ENCODE peak calls at places on chromosomes 2 and 18, in four cellular contexts. W is AG04450, U is cardiac muscle cell, M is DND-41. S is an unnamed sample.

GRCh38 chr2:111897630-111897923 is 830 bp upstream of the MERTK start:
- DNase-seq in M (no peak), W (no peak), U (no peak), S (no peak)

GRCh38 chr2:45205480-45205879 is 196.2 kb upstream of the SIX2 start:
- DNase-seq in M (no peak), U (no peak), W (no peak), S (no peak)

GRCh38 chr2:219876931-219877330 is 249.5 kb downstream of the SLC4A3 start:
- DNase-seq in W (no peak), M (no peak), U (no peak), S (no peak)

GRCh38 chr2:168194784-168195522 is 52.4 kb downstream of the STK39 start:
- DNase-seq in M (peak; percentile 73), W (no peak), U (no peak), S (no peak)

GRCh38 chr2:206031162-206031784 is 54.7 kb downstream of the INO80D start:
- DNase-seq in U (no peak), M (no peak), W (no peak), S (no peak)

GRCh38 chr18:79947881-79948610 is 3.4 kb downstream of the SLC66A2 start:
- DNase-seq in U (no peak), M (no peak), W (no peak), S (no peak)

GRCh38 chr18:77100751-77101355 is 31.7 kb downstream of the MBP start:
- DNase-seq in M (peak; percentile 70), W (no peak), U (no peak), S (no peak)

GRCh38 chr2:35731674-35732073 is 623.9 kb upstream of the CRIM1 start:
- DNase-seq in U (no peak), W (no peak), M (no peak), S (no peak)

GRCh38 chr18:5894613-5895299 is 566 bp downstream of the TMEM200C start:
- DNase-seq in U (peak; percentile 51), W (no peak), M (no peak), S (no peak)

GRCh38 chr2:156434461-156435291 is 1.5 kb upstream of the GPD2 start:
- DNase-seq in M (no peak), W (no peak), U (no peak), S (no peak)

GRCh38 chr2:197674060-197674459 is 1.3 kb downstream of the RFTN2 start:
- DNase-seq in M (no peak), W (no peak), U (no peak), S (no peak)

GRCh38 chr2:237156131-237156856 is 70.6 kb downstream of the COPS8 start:
- DNase-seq in M (no peak), U (no peak), W (peak; percentile 60), S (no peak)

GRCh38 chr2:239959059-239959971 is 65.8 kb downstream of the NDUFA10 start:
- DNase-seq in W (no peak), U (no peak), M (no peak), S (no peak)

GRCh38 chr2:37615808-37616673 is 55.4 kb downstream of the CDC42EP3 start:
- DNase-seq in W (no peak), U (no peak), M (peak; percentile 34), S (no peak)

GRCh38 chr2:122663737-122664136 is 908.3 kb downstream of the TSN start:
- DNase-seq in U (no peak), W (no peak), M (no peak), S (no peak)

GRCh38 chr2:210660-211059 is 53.2 kb downstream of the SH3YL1 start:
- DNase-seq in W (no peak), U (peak; percentile 9), M (no peak), S (no peak)

GRCh38 chr2:237154050-237154638 is 68.5 kb downstream of the COPS8 start:
- DNase-seq in M (peak; percentile 62), U (peak; percentile 42), W (peak; percentile 53), S (no peak)

GRCh38 chr2:27446057-27446456 is 3.9 kb downstream of the KRTCAP3 start:
- DNase-seq in W (no peak), M (no peak), U (no peak), S (no peak)

DNA sequence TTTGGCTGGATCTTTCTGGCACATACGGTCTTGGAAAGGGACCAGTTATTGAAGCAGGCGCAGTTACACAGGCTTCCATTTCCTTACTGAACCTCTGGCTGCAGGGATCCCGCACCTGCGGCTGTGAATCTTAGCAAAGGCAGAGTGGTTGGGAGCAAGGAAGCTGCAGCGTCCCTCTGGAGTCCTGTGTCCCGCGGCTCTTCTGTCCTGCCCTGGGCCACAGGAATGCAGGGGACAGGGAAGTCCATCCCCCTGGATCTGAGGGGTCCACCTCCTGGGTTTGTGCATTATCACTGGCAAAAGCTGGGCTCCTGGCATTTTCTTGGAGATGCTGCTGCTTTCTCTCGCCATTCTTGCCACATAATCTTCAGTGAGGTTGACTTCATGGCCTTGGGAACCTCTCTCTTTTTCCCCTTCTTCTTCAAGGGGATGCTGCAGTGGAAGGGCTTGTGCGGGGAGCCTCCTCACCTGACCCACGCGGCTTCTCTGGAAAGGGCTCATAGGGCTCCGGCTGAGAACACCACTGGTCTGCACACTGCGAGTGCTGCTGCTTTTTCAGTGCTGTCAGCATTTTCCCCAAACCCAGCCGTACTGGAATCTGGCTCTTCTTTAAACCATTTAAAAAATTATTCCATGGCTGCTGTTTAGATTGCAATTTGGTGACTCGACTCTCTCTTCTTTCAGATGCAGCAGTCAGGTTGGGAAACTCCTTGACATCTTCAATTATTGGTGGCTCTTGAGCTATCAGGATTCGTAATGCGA is 272.4 kb upstream of the DSEL start:
- DNase-seq in U (no peak), M (no peak), W (no peak), S (no peak)
- TF ChIP-seq CTCF in U (no peak), M (no peak), W (no peak), S (no peak)

GRCh38 chr2:21044694-21045371 is 960 bp upstream of the APOB start:
- DNase-seq in U (no peak), W (no peak), M (no peak), S (no peak)
- H3K4me3 ChIP-seq in U (no peak overlapping the region), W (no peak overlapping the region), M (no peak overlapping the region), S (no peak overlapping the region)

DNA sequence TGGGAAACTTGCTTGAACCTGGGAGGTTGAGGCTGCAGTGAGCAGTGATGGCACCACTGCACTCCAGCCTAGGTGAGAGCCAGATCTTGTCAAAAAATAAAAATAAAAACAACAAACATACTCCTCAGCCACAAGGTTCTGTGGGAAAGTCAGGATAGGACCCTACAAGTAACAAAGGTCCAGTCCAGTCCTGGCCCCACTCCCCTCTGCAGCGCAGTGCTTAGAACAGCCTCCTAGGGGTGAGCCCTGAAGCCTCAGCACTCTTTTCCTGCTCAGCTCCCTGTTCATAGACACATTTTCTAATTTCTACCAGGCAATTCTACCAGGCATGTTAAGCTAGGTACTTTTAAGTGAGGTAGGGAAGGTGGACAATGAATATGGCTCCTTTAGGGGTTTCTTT is 22.2 kb upstream of the SDC1 start:
- DNase-seq in M (no peak), U (no peak), W (no peak), S (no peak)
- H3K27ac ChIP-seq in M (no peak overlapping the region), U (peak overlapping the region; percentile 82), W (no peak overlapping the region), S (no peak overlapping the region)

GRCh38 chr2:166520604-166521003 is 26.6 kb upstream of the SCN7A start:
- DNase-seq in M (no peak), W (no peak), U (no peak), S (no peak)

GRCh38 chr2:166521155-166521554 is 27.1 kb upstream of the SCN7A start:
- DNase-seq in W (no peak), U (no peak), M (no peak), S (no peak)

GRCh38 chr2:166518634-166519390 is 24.8 kb upstream of the SCN7A start:
- DNase-seq in W (no peak), U (peak; percentile 53), M (no peak), S (no peak)

GRCh38 chr2:166517533-166517932 is 23.5 kb upstream of the SCN7A start:
- DNase-seq in M (no peak), W (no peak), U (no peak), S (no peak)

GRCh38 chr2:166519391-166519962 is 25.4 kb upstream of the SCN7A start:
- DNase-seq in W (no peak), U (peak; percentile 57), M (no peak), S (no peak)
- TF ChIP-seq CTCF in W (no peak), U (no peak), M (no peak), S (no peak)

GRCh38 chr2:103451283-103451682 is 689.5 kb downstream of the TMEM182 start:
- DNase-seq in U (no peak), M (no peak), W (no peak), S (no peak)

GRCh38 chr2:103448416-103448815 is 686.6 kb downstream of the TMEM182 start:
- DNase-seq in U (peak; percentile 8), W (no peak), M (no peak), S (no peak)

GRCh38 chr2:103445356-103445755 is 683.5 kb downstream of the TMEM182 start:
- DNase-seq in W (no peak), U (no peak), M (no peak), S (no peak)
- H3K4me3 ChIP-seq in W (no peak overlapping the region), U (no peak overlapping the region), M (no peak overlapping the region), S (no peak overlapping the region)

S was measured in Panc1.